ENCODE peak calls at places on chromosomes 4 and X, in eight cellular contexts. S is breast epithelium, G is astrocyte of the spinal cord, R is DND-41, F is fibroblast of villous mesenchyme, K is BJ, U is HFF-Myc, M is cardiac muscle cell. Y is an unnamed sample.

GRCh38 chr4:74181225-74181624 is 23.3 kb downstream of the MTHFD2L start:
- DNase-seq in S (no peak), G (peak; percentile 38), R (no peak), F (peak; percentile 26), K (no peak), U (no peak), M (no peak), Y (no peak)

GRCh38 chr4:60034371-60034770 is 1165.8 kb upstream of the ADGRL3 start:
- DNase-seq in S (no peak), G (no peak), R (no peak), F (no peak), K (no peak), U (no peak), M (no peak), Y (no peak)

GRCh38 chr4:155665054-155665453 is 1.6 kb upstream of the GUCY1A1 start:
- DNase-seq in S (no peak), G (no peak), R (no peak), F (no peak), K (no peak), U (no peak), M (no peak), Y (no peak)

GRCh38 chr4:70667710-70668535 is 1.6 kb upstream of the JCHAIN start:
- DNase-seq in S (no peak), G (no peak), R (no peak), F (peak; percentile 47), K (no peak), U (no peak), M (no peak), Y (no peak)

GRCh38 chrX:136646602-136647239 is 1.2 kb upstream of the CD40LG start:
- DNase-seq in S (no peak), G (no peak), R (no peak), F (no peak), K (no peak), U (no peak), M (no peak), Y (peak; percentile 84)

GRCh38 chr4:164345756-164346155 is 408.2 kb upstream of the SMIM31 start:
- DNase-seq in S (no peak), G (no peak), R (no peak), F (no peak), K (no peak), U (no peak), M (no peak), Y (no peak)

GRCh38 chr4:23737571-23737970 is 152.3 kb downstream of the PPARGC1A start:
- DNase-seq in S (no peak), G (no peak), R (no peak), F (no peak), K (no peak), U (no peak), M (no peak), Y (no peak)

GRCh38 chrX:125826080-125826479 is 340.0 kb downstream of the DCAF12L2 start:
- DNase-seq in S (no peak), G (no peak), R (no peak), F (no peak), K (no peak), U (no peak), M (no peak), Y (no peak)

GRCh38 chrX:69539437-69539836 is 35.3 kb downstream of the NALF2 start:
- DNase-seq in S (no peak), G (no peak), R (no peak), F (no peak), K (no peak), U (no peak), M (no peak), Y (peak; percentile 1)

GRCh38 chr4:41687971-41688370 is 60.6 kb downstream of the PHOX2B start:
- DNase-seq in S (no peak), G (no peak), R (no peak), F (no peak), K (no peak), U (no peak), M (no peak), Y (no peak)

GRCh38 chr4:41693629-41694028 is 54.9 kb downstream of the PHOX2B start:
- DNase-seq in S (no peak), G (peak; percentile 50), R (no peak), F (peak; percentile 35), K (no peak), U (peak; percentile 30), M (peak; percentile 37), Y (no peak)

GRCh38 chr4:41696131-41696530 is 52.4 kb downstream of the PHOX2B start:
- DNase-seq in S (no peak), G (no peak), R (no peak), F (no peak), K (no peak), U (no peak), M (no peak), Y (no peak)

GRCh38 chr4:41696768-41697167 is 51.8 kb downstream of the PHOX2B start:
- DNase-seq in S (no peak), G (no peak), R (no peak), F (no peak), K (no peak), U (no peak), M (no peak), Y (no peak)

GRCh38 chr4:41692717-41693345 is 55.7 kb downstream of the PHOX2B start:
- DNase-seq in S (no peak), G (peak; percentile 57), R (peak; percentile 48), F (peak; percentile 61), K (no peak), U (peak; percentile 14), M (peak; percentile 73), Y (peak; percentile 46)
- TF ChIP-seq CTCF in S (peak; percentile 70), G (peak; percentile 93), R (peak; percentile 88), F (peak; percentile 89), K (peak; percentile 91), U (peak; percentile 91), M (peak; percentile 91), Y (peak; percentile 82)

DNA sequence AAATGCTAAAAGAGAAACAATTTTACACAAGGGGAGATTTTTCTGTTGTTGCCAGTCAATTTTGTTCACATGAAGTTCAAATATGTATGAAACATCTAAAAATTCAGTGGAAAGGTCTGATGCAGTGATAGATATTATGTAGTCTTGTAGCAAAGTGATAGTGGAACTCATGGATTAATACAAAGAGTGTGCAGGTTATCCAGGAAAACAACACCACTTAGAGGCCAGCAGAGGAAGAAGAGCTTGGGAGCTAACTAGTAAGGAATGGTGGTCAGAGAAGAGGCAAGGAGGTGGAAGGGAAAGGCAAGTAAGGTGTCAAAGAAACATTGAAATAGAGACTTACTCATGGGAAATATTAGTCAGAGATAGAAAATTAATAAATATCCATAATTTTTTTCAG is 395.6 kb downstream of the MAPK10 start:
- DNase-seq in S (no peak), G (no peak), R (no peak), F (no peak), K (no peak), U (no peak), M (no peak), Y (no peak)
- TF ChIP-seq CTCF in S (no peak), G (peak; percentile 19), R (peak; percentile 20), F (no peak), K (peak; percentile 19), U (no peak), M (no peak), Y (no peak)

DNA sequence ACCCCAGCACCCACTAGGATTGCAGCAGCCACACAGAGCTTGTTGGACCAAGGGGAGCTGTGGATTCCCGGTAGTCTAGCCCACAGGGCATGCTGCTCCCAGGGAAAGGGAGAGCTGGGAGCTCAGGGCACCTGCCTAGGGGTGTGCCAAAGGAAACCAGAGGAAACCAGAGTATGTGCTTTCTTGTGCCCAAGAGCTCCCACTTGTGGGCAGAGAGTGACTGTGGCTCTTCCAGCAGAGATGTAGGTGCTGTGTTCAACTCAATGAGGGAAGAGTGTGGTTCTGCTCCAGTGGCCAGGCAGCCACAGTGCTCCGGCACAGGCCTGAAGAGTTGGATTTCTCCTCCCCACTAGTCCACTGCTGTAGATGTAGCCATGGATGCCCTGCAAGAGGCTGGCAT is 1050.0 kb upstream of the INTU start:
- DNase-seq in S (no peak), G (no peak), R (no peak), F (no peak), K (no peak), U (no peak), M (no peak), Y (no peak)
- TF ChIP-seq CTCF in S (no peak), G (peak; percentile 15), R (no peak), F (peak; percentile 37), K (peak; percentile 36), U (peak; percentile 45), M (peak; percentile 19), Y (no peak)

DNA sequence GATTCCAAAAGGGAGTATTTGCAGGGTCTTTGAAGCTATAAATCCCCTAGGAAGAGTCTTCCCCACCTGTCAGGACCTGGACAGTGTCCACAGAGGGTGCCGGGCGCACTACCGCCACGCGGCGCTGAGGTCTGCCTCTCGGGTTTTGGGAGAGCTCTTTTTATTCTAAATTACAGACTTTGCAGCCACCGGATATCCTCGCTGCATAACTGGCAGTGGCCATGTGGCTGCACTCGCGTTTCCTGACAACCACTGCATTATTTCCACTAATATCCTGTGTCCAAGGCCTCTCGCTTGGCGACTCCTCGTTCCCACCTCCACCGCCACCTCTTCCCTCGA is 608 bp upstream of the TMEM131L start:
- DNase-seq in S (no peak), G (peak; percentile 60), R (peak; percentile 55), F (peak; percentile 56), K (no peak), U (peak; percentile 58), M (peak; percentile 52), Y (peak; percentile 66)
- TF ChIP-seq CTCF in S (no peak), G (peak; percentile 20), R (peak; percentile 16), F (no peak), K (peak; percentile 37), U (peak; percentile 19), M (peak; percentile 22), Y (no peak)

DNA sequence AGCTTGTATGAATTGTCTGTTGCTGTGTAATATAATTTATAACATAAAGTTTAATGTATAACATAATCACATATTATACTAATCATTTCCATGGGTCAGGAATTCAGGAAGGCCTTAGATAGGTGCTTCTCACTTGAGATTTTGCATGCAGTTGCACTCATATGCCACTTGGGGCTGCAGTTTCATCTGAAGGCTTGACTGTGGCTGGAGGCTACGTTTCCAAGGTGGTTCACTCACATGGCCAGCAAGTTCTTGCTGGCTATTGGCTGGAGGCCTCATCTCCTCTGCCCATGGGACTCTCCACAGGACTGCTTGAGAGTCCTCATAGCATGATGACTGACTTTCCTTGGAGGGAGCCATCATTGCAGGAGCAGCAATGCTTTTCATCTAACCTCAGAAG is 53.4 kb upstream of the STX18 start:
- DNase-seq in S (no peak), G (no peak), R (no peak), F (no peak), K (no peak), U (no peak), M (no peak), Y (peak; percentile 13)
- TF ChIP-seq CTCF in S (no peak), G (peak; percentile 19), R (no peak), F (no peak), K (no peak), U (peak; percentile 7), M (peak; percentile 10), Y (no peak)

DNA sequence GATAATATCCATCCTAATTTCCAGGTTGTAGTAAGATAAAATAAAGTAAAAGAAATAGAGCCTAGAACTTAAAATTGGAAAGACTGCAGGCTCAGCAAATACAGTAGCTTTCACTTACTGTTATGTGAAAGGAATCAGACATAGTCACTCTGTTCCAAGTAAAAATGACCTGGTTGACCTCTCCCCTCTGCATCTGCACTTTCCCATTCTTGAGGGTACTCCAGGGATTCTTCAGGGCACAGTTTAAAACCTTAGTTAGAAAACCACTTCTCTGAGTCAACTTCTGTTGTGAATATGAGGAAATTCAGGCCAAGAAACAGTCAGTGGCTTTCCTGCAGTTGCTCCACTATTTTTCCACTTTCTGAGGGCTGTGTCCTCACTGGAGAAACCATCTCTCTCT is 42.9 kb downstream of the FRAS1 start:
- DNase-seq in S (no peak), G (peak; percentile 24), R (no peak), F (no peak), K (no peak), U (no peak), M (no peak), Y (no peak)
- TF ChIP-seq CTCF in S (no peak), G (no peak), R (no peak), F (no peak), K (no peak), U (no peak), M (no peak), Y (no peak)

GRCh38 chrX:8455600-8455999 is 9.0 kb upstream of the VCX3B start:
- DNase-seq in S (no peak), G (no peak), R (no peak), F (no peak), K (no peak), U (no peak), M (no peak), Y (no peak)
- TF ChIP-seq CTCF in S (no peak), G (peak; percentile 3), R (peak; percentile 10), F (no peak), K (no peak), U (no peak), M (peak; percentile 28), Y (no peak)